ENCODE peak calls at places on chromosomes 6 and 20, in seven cellular contexts. T, J, D, F, Y, W and A are unnamed samples.

GRCh38 chr6:158487495-158487894 is 72.4 kb upstream of the TMEM181 start:
- DNase-seq in T (no peak), J (no peak), D (no peak), F (no peak), Y (peak), W (no peak), A (no peak)

GRCh38 chr20:16393836-16394235 is 179.4 kb downstream of the KIF16B start:
- DNase-seq in T (no peak), J (no peak), D (no peak), F (no peak), Y (no peak), W (no peak), A (no peak)

GRCh38 chr6:157964139-157964538 is 17.5 kb upstream of the SYNJ2 start:
- DNase-seq in T (no peak), J (no peak), D (no peak), F (no peak), Y (no peak), W (no peak), A (no peak)

GRCh38 chr6:19664878-19665715 is 172.1 kb upstream of the ID4 start:
- DNase-seq in T (no peak), J (no peak), D (no peak), F (no peak), Y (no peak), W (no peak), A (no peak)

GRCh38 chr20:14418441-14418840 is 81.0 kb upstream of the FLRT3 start:
- DNase-seq in T (no peak), J (no peak), D (no peak), F (no peak), Y (no peak), W (no peak), A (no peak)

GRCh38 chr6:170291271-170292110 is 613 bp upstream of the DLL1 start:
- DNase-seq in T (no peak), J (no peak), D (peak), F (no peak), Y (peak), W (no peak), A (peak)

GRCh38 chr6:13368716-13369115 is 40.4 kb upstream of the TBC1D7 start:
- DNase-seq in T (no peak), J (no peak), D (no peak), F (no peak), Y (peak), W (no peak), A (no peak)

GRCh38 chr6:27836080-27836782 is 76.0 kb downstream of the OR2B2 start:
- DNase-seq in T (no peak), J (no peak), D (no peak), F (no peak), Y (no peak), W (no peak), A (no peak)

GRCh38 chr20:15675151-15675550 is 898.1 kb downstream of the KIF16B start:
- DNase-seq in T (no peak), J (no peak), D (no peak), F (no peak), Y (peak), W (no peak), A (no peak)

GRCh38 chr6:34055223-34055933 is 90.5 kb downstream of the GRM4 start:
- DNase-seq in T (peak), J (peak), D (peak), F (peak), Y (peak), W (peak), A (peak)

GRCh38 chr6:37535701-37536461 is 36.2 kb upstream of the CCDC167 start:
- DNase-seq in T (no peak), J (no peak), D (no peak), F (no peak), Y (no peak), W (no peak), A (no peak)

GRCh38 chr20:50624351-50625016 is 66.9 kb downstream of the RIPOR3 start:
- DNase-seq in T (peak), J (no peak), D (no peak), F (no peak), Y (no peak), W (no peak), A (no peak)

GRCh38 chr6:150004783-150005717 is 20.3 kb downstream of the RAET1L start:
- DNase-seq in T (peak), J (peak), D (peak), F (peak), Y (peak), W (peak), A (peak)

GRCh38 chr6:34383171-34383631 is 9.3 kb downstream of the NUDT3 start:
- DNase-seq in T (no peak), J (no peak), D (no peak), F (peak), Y (peak), W (no peak), A (no peak)

GRCh38 chr6:170298688-170299087 is 7.8 kb upstream of the DLL1 start:
- DNase-seq in T (no peak), J (no peak), D (no peak), F (no peak), Y (no peak), W (no peak), A (no peak)